ENCODE peak calls at places on chromosomes 13 and 19, in five cellular contexts. U is PC-3, Y is trophoblast cell, T is GM23338, Q is mesendoderm. A is an unnamed sample.

GRCh38 chr13:20190481-20191310 is 2.0 kb downstream of the GJB2 start:
- DNase-seq in T (no peak), Q (no peak), Y (no peak), U (peak), A (peak)

GRCh38 chr13:67119481-67119883 is 110.7 kb downstream of the PCDH9 start:
- DNase-seq in Y (no peak), U (peak), T (no peak), Q (no peak), A (peak)

GRCh38 chr19:35268546-35269424 is at the start of gene USF2:
- DNase-seq in Q (peak), U (peak), T (peak), Y (peak), A (peak)

GRCh38 chr13:33126909-33127607 is 110.8 kb downstream of the KL start:
- DNase-seq in Y (no peak), T (no peak), Q (no peak), U (no peak), A (peak)

GRCh38 chr13:51453308-51453958 is 597 bp upstream of the INTS6 start:
- DNase-seq in T (peak), Y (no peak), Q (no peak), U (no peak), A (no peak)

GRCh38 chr19:24033962-24034342 is 53.0 kb upstream of the ZNF254 start:
- DNase-seq in Y (peak), U (peak), Q (peak), T (peak), A (peak)

GRCh38 chr19:33644284-33644836 is 22.6 kb downstream of the CHST8 start:
- DNase-seq in Y (no peak), T (no peak), U (no peak), Q (no peak), A (no peak)

GRCh38 chr19:737591-738093 is 13.3 kb upstream of the MISP start:
- DNase-seq in U (peak), Y (peak), Q (peak), T (peak), A (no peak)

GRCh38 chr19:4795400-4795799 is 3.9 kb downstream of the FEM1A start:
- DNase-seq in U (peak), T (no peak), Y (peak), Q (no peak), A (peak)

GRCh38 chr13:52845334-52845761 is 3.1 kb downstream of the PCDH8 start:
- DNase-seq in Q (peak), Y (no peak), U (no peak), T (peak), A (no peak)

GRCh38 chr13:25927363-25927762 is 124.5 kb downstream of the SHISA2 start:
- DNase-seq in Q (no peak), Y (no peak), T (no peak), U (no peak), A (no peak)

GRCh38 chr13:99376132-99376531 is 68.9 kb upstream of the GPR183 start:
- DNase-seq in Y (no peak), Q (no peak), T (no peak), U (no peak), A (no peak)

GRCh38 chr13:23984541-23984940 is 87.2 kb upstream of the C1QTNF9B start:
- DNase-seq in Y (no peak), Q (no peak), T (no peak), U (peak), A (peak)

GRCh38 chr19:7356899-7357627 is 8.3 kb downstream of the ARHGEF18 start:
- DNase-seq in T (no peak), Q (no peak), U (no peak), Y (no peak), A (no peak)

GRCh38 chr13:44191504-44192171 is 182.0 kb upstream of the SERP2 start:
- DNase-seq in T (peak), Q (peak), U (peak), Y (peak), A (peak)

GRCh38 chr13:40875583-40875982 is 86.2 kb downstream of the SLC25A15 start:
- DNase-seq in Q (no peak), T (no peak), U (no peak), Y (no peak), A (no peak)

GRCh38 chr13:97977376-97977705 is 23.9 kb downstream of the IPO5 start:
- DNase-seq in Q (no peak), U (peak), T (no peak), Y (no peak), A (no peak)

GRCh38 chr13:73842621-73843020 is 291.6 kb downstream of the KLF12 start:
- DNase-seq in U (no peak), T (no peak), Q (no peak), Y (no peak), A (peak)

GRCh38 chr13:95659500-95659899 is 15.0 kb upstream of the DZIP1 start:
- DNase-seq in Y (no peak), T (no peak), U (no peak), Q (no peak), A (no peak)

GRCh38 chr19:34155686-34156085 is 16.6 kb upstream of the LSM14A start:
- DNase-seq in U (no peak), T (no peak), Q (no peak), Y (no peak), A (peak)

GRCh38 chr13:46523972-46524737 is 28.8 kb upstream of the LRCH1 start:
- DNase-seq in U (peak), Q (no peak), Y (no peak), T (no peak), A (no peak)

GRCh38 chr13:46530084-46530935 is 22.7 kb upstream of the LRCH1 start:
- DNase-seq in T (no peak), Q (no peak), Y (no peak), U (peak), A (peak)

GRCh38 chr13:46529509-46529908 is 23.5 kb upstream of the LRCH1 start:
- DNase-seq in T (no peak), U (no peak), Y (no peak), Q (no peak), A (no peak)

GRCh38 chr13:46526763-46527162 is 26.2 kb upstream of the LRCH1 start:
- DNase-seq in T (no peak), Q (no peak), Y (no peak), U (no peak), A (no peak)

DNA sequence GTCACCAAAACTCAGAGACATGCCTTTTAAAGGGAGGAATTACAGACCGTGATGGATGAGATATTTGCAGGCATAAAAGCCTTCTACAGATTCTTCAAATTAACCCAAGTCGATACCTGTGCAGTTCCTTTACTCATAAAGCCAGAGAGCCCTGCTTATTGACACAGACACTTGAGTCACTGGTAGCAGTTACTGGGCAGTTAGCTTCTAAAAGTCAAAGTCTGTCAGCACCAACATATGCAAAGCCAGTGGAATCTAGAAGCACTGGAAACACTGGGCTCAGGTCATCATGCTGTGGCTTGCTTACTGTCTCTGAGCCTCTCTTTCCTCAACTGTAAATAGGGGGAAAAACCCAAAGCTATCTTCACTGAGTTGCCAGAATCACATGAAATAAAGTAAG is 25.7 kb upstream of the LRCH1 start:
- DNase-seq in T (no peak), Q (no peak), Y (no peak), U (peak), A (no peak)
- H3K4me2 ChIP-seq in T (no peak), Q (no peak), Y (no peak), U (peak), A (no peak)

GRCh38 chr19:11382898-11383705 is 1.0 kb downstream of the EPOR start:
- DNase-seq in Y (peak), Q (peak), T (peak), U (peak), A (no peak)

GRCh38 chr19:11381535-11382369 is 2.4 kb downstream of the EPOR start:
- DNase-seq in Y (peak), U (peak), T (peak), Q (peak), A (peak)

GRCh38 chr19:11387154-11388034 is 3.3 kb upstream of the EPOR start:
- DNase-seq in U (no peak), Y (no peak), T (no peak), Q (no peak), A (no peak)

GRCh38 chr19:11383706-11384048 is 437 bp downstream of the EPOR start:
- DNase-seq in Y (no peak), U (no peak), T (no peak), Q (peak), A (no peak)

DNA sequence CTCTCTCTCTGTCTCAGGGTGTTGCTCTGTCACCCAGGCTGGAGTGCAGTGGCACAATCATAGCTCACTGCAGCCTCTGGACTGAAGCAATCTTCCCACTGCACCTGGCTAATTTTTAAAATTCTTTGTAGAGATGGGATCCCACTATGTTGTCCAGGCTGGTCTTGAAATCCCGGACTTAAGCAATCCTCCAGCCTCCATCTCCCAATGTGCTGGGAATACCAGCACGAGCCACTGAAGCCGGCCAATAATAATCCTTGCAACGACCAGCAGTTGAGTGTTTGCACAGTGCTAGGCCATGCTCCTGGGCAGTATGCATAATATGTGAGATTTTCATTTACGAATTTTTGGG is 640 bp upstream of the EPOR start:
- DNase-seq in T (no peak), U (no peak), Q (no peak), Y (peak), A (no peak)
- H3K4me2 ChIP-seq in T (peak), U (no peak), Q (no peak), Y (no peak), A (no peak)

GRCh38 chr13:114039471-114040141 is 65.7 kb upstream of the C13orf46 start:
- DNase-seq in U (no peak), T (no peak), Y (no peak), Q (no peak), A (no peak)
- H3K4me2 ChIP-seq in U (no peak), T (no peak), Y (no peak), Q (no peak), A (no peak)

GRCh38 chr19:12995596-12996541 is 594 bp downstream of the NFIX start:
- DNase-seq in Q (no peak), Y (no peak), U (no peak), T (no peak), A (no peak)

GRCh38 chr19:12993562-12993961 is 1.7 kb upstream of the NFIX start:
- DNase-seq in Y (no peak), Q (no peak), U (no peak), T (no peak), A (no peak)

GRCh38 chr19:12996542-12997094 is 1.3 kb downstream of the NFIX start:
- DNase-seq in Q (peak), T (peak), Y (no peak), U (peak), A (no peak)

GRCh38 chr19:12992729-12993128 is 2.5 kb upstream of the NFIX start:
- DNase-seq in T (no peak), Y (no peak), Q (no peak), U (no peak), A (no peak)

DNA sequence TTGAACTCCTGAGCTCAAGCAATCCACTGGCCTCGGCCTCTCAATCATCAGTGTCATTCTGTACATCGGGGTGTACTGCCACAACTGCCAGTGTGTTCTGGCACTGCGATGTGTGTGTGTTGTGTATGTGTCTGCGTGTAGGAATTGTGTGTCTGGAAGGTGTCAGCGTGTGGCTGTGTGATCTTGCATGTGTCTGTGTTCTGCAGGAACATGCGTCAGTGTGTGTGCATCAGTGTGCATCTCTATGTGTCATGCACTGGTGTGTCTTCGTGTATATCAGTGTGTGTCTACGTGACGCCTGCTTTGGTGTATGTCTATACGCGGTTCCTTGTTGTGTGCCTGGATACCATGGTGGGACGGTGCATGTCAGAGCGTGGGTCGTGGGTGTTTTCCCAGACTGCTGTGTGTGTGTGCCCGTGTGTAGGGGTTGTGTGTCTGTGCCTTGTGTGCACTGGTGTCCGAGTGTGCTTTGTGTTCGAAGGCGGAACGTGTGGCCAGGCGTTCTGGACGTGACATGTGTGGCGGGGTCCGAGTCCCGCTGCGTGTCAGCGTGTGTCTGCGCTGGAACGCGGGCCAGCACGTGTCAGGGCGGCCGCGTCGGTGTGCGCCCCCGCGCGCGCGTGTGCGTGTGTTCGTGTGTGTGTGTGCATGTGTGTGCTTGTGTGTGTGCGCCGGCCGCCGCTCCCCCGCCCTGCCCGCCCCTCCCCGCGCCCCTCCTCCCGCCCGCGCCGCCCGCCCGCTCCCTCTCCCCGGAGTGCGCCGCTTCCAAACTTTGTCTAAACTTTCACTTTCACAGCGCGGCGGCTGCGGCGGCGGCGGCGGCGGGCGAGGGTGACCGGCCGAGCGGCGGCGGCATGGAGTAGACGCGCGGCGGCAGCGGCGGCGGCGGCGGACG is at the start of gene NFIX:
- DNase-seq in Q (no peak), U (peak), T (peak), Y (no peak), A (no peak)
- H3K4me2 ChIP-seq in Q (no peak), U (peak), T (peak), Y (peak), A (peak)

DNA sequence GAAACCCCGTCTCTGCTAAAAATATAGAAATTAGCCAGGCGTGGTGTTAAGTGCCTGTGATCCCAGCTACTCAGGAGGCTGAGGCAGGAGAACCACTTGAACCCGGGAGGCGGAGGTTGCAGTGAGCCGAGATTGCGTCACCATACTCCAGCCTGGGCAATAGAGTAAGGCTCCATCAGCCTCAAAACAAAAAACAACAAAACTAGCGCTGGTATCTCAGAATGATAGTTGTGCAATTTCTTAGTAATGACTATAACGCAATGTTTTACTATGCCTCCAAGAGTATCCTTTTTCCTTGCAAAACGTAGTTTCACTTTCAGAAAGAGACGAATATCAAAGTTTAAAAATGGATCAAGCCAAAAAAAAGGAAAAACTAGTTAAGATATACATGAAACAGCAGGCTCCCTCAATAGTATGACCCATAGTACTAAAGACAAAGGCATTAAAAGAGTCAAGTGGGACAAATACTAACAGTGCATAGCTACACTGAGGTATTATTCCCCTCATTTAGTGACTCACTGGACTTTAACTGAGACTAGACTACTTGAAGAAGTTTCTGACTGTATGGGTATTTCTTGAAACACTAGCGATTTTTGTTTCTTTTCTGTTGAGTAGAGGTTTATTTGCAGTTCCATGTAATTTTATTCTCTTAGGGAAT is 10.5 kb upstream of the ITM2B start:
- DNase-seq in Q (no peak), Y (peak), U (no peak), T (no peak), A (no peak)
- H3K4me2 ChIP-seq in Q (no peak), Y (no peak), U (peak), T (no peak), A (peak)

GRCh38 chr13:35723820-35724219 is 247.3 kb upstream of the MAB21L1 start:
- DNase-seq in Q (peak), U (no peak), Y (peak), T (no peak), A (peak)
- H3K4me2 ChIP-seq in Q (no peak), U (no peak), Y (no peak), T (no peak), A (peak)

GRCh38 chr19:3697671-3698385 is 2.4 kb downstream of the PIP5K1C start:
- DNase-seq in U (no peak), Y (no peak), Q (no peak), T (no peak), A (no peak)
- H3K4me2 ChIP-seq in U (no peak), Y (no peak), Q (no peak), T (no peak), A (peak)

A was measured in astrocyte.